ENCODE peak calls at places on chromosomes 5 and 9, in ten cellular contexts. V, T, O, F, L, H, M, Y, D and X are unnamed samples.

GRCh38 chr9:3719286-3719685 is 193.5 kb upstream of the RFX3 start:
- DNase-seq in V (no peak), T (no peak), O (no peak), F (no peak), L (no peak), H (no peak), M (no peak), Y (no peak), D (no peak), X (no peak)

GRCh38 chr5:39447059-39447458 is 22.3 kb upstream of the DAB2 start:
- DNase-seq in V (no peak), T (no peak), O (no peak), F (no peak), L (no peak), H (no peak), M (no peak), Y (no peak), D (no peak), X (no peak)

GRCh38 chr5:22699319-22699718 is 153.8 kb downstream of the CDH12 start:
- DNase-seq in V (no peak), T (no peak), O (no peak), F (no peak), L (no peak), H (no peak), M (no peak), Y (no peak), D (no peak), X (no peak)

GRCh38 chr9:111621895-111622480 is 9.1 kb upstream of the DNAJC25 start:
- DNase-seq in V (peak), T (peak), O (no peak), F (peak), L (peak), H (peak), M (peak), Y (peak), D (no peak), X (no peak)

GRCh38 chr5:52864884-52865283 is 77.2 kb downstream of the ITGA1 start:
- DNase-seq in V (no peak), T (peak), O (no peak), F (no peak), L (no peak), H (no peak), M (no peak), Y (no peak), D (no peak), X (no peak)

GRCh38 chr5:168106008-168106761 is 185.3 kb upstream of the WWC1 start:
- DNase-seq in V (no peak), T (peak), O (no peak), F (no peak), L (no peak), H (no peak), M (no peak), Y (no peak), D (no peak), X (no peak)

GRCh38 chr9:123478967-123479602 is 123.1 kb downstream of the CRB2 start:
- DNase-seq in V (no peak), T (no peak), O (no peak), F (no peak), L (no peak), H (no peak), M (no peak), Y (no peak), D (no peak), X (no peak)

GRCh38 chr9:27865031-27865438 is 291.8 kb upstream of the C9orf72 start:
- DNase-seq in V (no peak), T (no peak), O (no peak), F (no peak), L (no peak), H (no peak), M (no peak), Y (no peak), D (peak), X (no peak)

GRCh38 chr9:71910602-71911060 is 362 bp downstream of the ABHD17B start:
- DNase-seq in V (no peak), T (no peak), O (no peak), F (no peak), L (peak), H (no peak), M (no peak), Y (no peak), D (no peak), X (no peak)

GRCh38 chr5:126858441-126858840 is 81.5 kb downstream of the LMNB1 start:
- DNase-seq in V (no peak), T (no peak), O (no peak), F (no peak), L (no peak), H (peak), M (no peak), Y (no peak), D (no peak), X (no peak)

GRCh38 chr9:115672477-115673316 is 480.9 kb upstream of the PAPPA start:
- DNase-seq in V (no peak), T (peak), O (no peak), F (no peak), L (no peak), H (no peak), M (no peak), Y (no peak), D (peak), X (no peak)

GRCh38 chr5:14040542-14040941 is 96.1 kb upstream of the DNAH5 start:
- DNase-seq in V (peak), T (no peak), O (no peak), F (no peak), L (no peak), H (no peak), M (no peak), Y (no peak), D (no peak), X (no peak)

GRCh38 chr9:133787749-133788015 is 49.5 kb upstream of the SARDH start:
- DNase-seq in V (peak), T (no peak), O (no peak), F (no peak), L (no peak), H (no peak), M (peak), Y (no peak), D (no peak), X (no peak)

GRCh38 chr5:180601591-180602480 is 10.5 kb upstream of the SCGB3A1 start:
- DNase-seq in V (peak), T (no peak), O (no peak), F (peak), L (no peak), H (no peak), M (no peak), Y (peak), D (no peak), X (no peak)

DNA sequence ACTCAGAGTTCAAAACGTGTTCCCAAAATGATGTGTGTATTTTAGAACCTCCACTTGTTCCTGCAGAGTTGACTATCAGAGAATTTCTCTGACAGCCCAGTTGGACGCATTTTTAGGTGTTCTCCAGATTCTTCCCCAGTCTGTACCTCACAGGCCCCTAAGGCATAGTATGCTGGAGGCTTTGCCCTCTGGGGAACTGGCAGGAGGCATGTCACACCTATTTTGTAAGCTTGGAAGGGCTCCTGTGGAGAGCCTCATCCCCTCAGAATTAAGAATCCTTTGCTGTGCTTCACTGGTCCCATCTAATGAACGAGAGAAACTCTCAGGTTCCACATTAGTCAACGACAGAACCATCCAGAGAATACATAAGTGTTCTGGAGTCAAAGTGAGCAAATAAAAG is 144.1 kb upstream of the SLC30A5 start:
- DNase-seq in V (no peak), T (no peak), O (no peak), F (no peak), L (no peak), H (no peak), M (no peak), Y (no peak), D (no peak), X (no peak)
- TF ChIP-seq CTCF in V (no peak), T (no peak), O (no peak), F (no peak), L (no peak), H (no peak), M (no peak), Y (no peak), D (no peak), X (no peak)

DNA sequence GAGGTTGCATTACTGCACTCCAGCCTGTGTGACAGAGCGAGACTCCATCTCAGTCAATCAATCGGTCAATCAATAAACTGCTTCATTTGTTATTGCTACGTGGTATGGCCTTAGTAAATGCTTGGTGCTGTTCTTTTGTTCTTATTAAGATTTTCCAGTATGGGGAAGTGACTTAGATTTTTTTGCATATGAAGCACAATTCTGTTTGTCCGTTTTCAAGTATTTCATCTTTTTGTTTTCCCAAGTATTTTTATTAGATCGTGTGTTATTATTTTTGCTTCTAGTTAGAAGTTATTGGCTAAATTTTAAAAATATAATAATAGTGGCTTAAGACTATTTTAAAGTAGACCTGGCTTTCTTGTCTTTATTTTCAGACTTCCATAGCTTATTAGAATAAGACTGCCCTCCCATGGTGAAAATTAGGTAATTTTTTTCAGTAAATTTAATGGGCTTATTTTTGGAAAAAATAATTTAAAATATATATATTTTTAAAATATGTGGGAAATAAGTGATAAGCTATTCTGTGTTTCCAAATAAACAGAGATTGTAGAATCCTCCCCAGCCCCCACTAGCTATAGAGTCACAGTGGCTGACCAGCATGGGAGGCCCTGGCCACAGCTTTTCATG is 14.7 kb upstream of the OMD start:
- DNase-seq in V (no peak), T (peak), O (no peak), F (no peak), L (no peak), H (no peak), M (no peak), Y (no peak), D (peak), X (no peak)
- TF ChIP-seq CTCF in V (no peak), T (peak), O (peak), F (peak), L (peak), H (peak), M (no peak), Y (no peak), D (peak), X (peak)

GRCh38 chr5:73151733-73152410 is 21.1 kb upstream of the TMEM174 start:
- DNase-seq in V (no peak), T (no peak), O (no peak), F (no peak), L (no peak), H (no peak), M (no peak), Y (no peak), D (no peak), X (no peak)

GRCh38 chr5:73153513-73153912 is 19.5 kb upstream of the TMEM174 start:
- DNase-seq in V (no peak), T (no peak), O (no peak), F (no peak), L (no peak), H (no peak), M (no peak), Y (no peak), D (no peak), X (no peak)

GRCh38 chr5:73150872-73151271 is 22.1 kb upstream of the TMEM174 start:
- DNase-seq in V (no peak), T (no peak), O (no peak), F (no peak), L (no peak), H (no peak), M (no peak), Y (no peak), D (no peak), X (no peak)

GRCh38 chr5:73154607-73155006 is 18.4 kb upstream of the TMEM174 start:
- DNase-seq in V (no peak), T (no peak), O (no peak), F (no peak), L (no peak), H (no peak), M (no peak), Y (no peak), D (no peak), X (no peak)

DNA sequence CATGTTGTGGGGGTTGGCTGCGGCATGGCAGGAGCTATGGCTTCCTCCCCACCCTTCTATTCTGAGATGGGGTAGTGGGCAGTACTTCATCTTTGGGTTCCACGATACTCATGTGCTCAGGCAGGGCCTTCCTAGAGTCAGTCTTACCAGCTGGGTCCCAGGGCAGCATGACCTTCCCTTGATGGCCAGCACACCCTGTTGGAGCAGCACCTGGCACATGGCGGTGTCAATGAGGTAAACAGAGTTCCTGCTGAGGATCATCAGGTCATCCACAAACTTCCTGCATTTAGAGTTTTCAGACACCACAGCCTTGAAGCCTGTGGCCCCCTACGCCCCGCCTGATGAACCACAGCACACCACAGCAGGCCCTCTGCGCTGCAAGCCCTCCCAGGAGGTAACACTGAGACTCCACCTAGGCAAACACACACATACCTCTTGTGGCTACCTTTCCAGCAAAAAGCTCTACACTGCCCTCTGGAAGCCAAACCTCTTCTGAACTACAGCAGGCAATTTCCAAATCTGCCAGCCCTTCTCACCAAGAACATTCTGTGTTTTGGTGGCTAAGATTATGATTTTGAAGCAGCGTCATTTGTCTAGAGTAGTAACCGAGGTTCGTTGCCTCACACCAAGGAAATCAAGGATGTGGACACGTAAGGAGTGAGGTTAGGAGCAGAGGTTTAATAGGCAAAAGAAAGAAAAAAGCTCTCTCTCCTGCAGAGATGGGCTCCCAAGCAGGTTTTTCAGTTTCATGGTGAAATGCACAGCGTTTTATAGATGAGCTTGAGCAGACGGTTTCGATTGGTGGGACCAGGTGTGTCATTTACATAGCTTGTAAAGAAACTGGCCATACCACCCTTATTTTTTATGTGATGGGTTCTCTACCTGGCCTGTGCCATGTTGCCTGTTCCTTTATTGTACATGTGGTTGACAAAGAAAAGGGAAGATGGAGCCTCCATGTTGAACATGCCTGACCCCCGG is 20.3 kb upstream of the TMEM174 start:
- DNase-seq in V (no peak), T (no peak), O (no peak), F (no peak), L (no peak), H (no peak), M (no peak), Y (no peak), D (no peak), X (no peak)
- TF ChIP-seq CTCF in V (no peak), T (no peak), O (no peak), F (no peak), L (no peak), H (no peak), M (no peak), Y (no peak), D (no peak), X (peak)

GRCh38 chr9:65405253-65405652 is 120.2 kb upstream of the FOXD4L5 start:
- DNase-seq in V (no peak), T (no peak), O (no peak), F (no peak), L (no peak), H (no peak), M (no peak), Y (no peak), D (no peak), X (no peak)
- TF ChIP-seq CTCF in V (no peak), T (no peak), O (no peak), F (no peak), L (no peak), H (no peak), M (no peak), Y (no peak), D (no peak), X (no peak)

GRCh38 chr9:110187126-110187525 is 20.8 kb downstream of the C9orf152 start:
- DNase-seq in V (no peak), T (no peak), O (no peak), F (no peak), L (no peak), H (no peak), M (no peak), Y (no peak), D (no peak), X (no peak)
- TF ChIP-seq CTCF in V (no peak), T (no peak), O (no peak), F (no peak), L (no peak), H (no peak), M (no peak), Y (no peak), D (no peak), X (no peak)

DNA sequence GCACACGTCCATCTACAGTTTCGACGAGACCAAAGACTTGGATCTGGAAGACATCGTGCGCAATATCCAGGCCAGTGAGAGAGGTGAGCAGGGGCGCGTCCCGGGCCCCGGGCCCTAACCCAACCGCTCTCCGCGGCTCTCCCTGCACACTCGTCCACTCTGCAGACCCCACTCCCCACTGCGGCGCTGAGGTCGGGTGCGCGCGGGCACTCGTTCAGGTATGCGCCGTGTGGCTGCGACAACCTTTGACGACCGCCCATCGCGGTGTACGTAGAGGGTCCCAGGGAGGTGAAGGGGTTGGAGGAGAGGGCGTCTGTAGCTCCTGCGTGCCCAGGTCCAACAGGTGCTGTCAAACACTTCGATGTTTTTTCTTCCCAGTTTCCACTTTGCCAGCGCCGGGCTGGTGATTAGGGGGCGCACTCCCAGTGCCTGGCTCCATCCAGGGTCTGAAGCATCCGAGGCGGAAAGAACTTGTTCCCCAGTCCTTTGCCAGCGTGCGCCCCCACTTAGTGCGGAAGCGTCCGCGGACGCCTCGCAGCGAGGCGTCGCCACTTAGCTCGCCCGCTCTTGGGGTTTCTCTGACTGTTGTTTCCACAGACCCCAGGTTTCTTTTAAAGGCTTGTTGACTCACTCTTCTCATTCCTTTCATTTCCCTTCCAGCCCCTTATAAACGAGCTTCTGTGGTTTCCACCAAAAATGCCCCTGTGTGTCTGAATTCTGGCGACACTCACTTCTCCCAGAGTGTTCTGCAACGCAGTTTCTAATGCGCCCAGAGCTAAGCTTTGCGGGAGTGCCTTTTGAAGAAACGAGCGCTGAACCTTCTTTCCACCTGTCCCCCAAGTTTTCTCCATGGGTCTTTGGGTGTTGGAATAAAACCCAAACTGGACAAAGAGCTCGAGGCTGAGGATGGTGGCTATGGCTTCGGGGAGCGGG is 1.6 kb downstream of the NPR3 start:
- DNase-seq in V (no peak), T (no peak), O (no peak), F (no peak), L (no peak), H (no peak), M (no peak), Y (no peak), D (no peak), X (no peak)
- TF ChIP-seq CTCF in V (no peak), T (no peak), O (no peak), F (no peak), L (no peak), H (no peak), M (no peak), Y (no peak), D (peak), X (no peak)

GRCh38 chr5:136521696-136522095 is 156.4 kb upstream of the TRPC7 start:
- DNase-seq in V (no peak), T (no peak), O (no peak), F (no peak), L (no peak), H (no peak), M (no peak), Y (no peak), D (no peak), X (no peak)

GRCh38 chr5:136518814-136519213 is 153.5 kb upstream of the TRPC7 start:
- DNase-seq in V (no peak), T (no peak), O (no peak), F (no peak), L (no peak), H (no peak), M (no peak), Y (no peak), D (no peak), X (no peak)

GRCh38 chr5:136526021-136526420 is 160.7 kb upstream of the TRPC7 start:
- DNase-seq in V (no peak), T (no peak), O (no peak), F (no peak), L (no peak), H (no peak), M (no peak), Y (no peak), D (no peak), X (no peak)

GRCh38 chr5:136525546-136525945 is 160.2 kb upstream of the TRPC7 start:
- DNase-seq in V (no peak), T (no peak), O (no peak), F (no peak), L (no peak), H (no peak), M (no peak), Y (no peak), D (no peak), X (no peak)

DNA sequence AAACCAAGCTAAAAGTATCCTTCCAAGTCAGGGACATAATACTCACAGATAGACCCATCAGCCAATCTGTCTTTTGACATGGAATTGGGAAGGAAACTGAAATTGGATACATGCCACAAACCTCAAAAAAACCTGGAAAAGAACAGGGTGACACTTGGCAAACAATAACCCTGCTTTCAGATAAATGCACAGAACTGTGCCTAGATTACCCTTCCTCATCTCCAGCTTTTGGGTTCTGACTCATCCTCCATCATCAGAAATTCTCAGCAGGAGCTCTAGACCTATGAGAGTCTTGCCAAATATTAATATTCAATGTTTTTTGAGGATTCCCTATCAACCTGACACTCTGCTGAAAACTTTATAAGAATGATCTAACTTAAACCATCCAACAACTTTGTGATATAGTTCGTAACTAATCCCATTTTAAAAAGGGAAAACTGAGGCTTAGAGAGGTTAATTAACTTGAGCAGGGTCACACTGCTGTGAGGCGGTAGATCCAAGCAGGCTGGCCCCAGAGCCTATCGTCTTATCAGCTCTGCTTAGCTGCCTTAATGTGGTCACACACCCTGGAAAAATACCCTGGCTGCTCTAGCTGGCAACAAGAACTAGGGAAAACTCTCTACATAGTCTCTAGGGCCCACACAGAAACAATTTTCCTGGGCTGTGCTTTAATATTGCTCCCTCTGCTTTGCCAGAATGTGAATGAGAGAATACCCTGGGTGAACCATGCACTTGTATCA is 157.0 kb upstream of the TRPC7 start:
- DNase-seq in V (no peak), T (no peak), O (no peak), F (no peak), L (no peak), H (no peak), M (no peak), Y (no peak), D (no peak), X (no peak)
- TF ChIP-seq CTCF in V (no peak), T (no peak), O (no peak), F (no peak), L (no peak), H (no peak), M (no peak), Y (no peak), D (no peak), X (no peak)

GRCh38 chr9:104682642-104683041 is 11.7 kb upstream of the OR13D1 start:
- DNase-seq in V (no peak), T (peak), O (no peak), F (no peak), L (peak), H (no peak), M (peak), Y (no peak), D (peak), X (no peak)
- TF ChIP-seq CTCF in V (peak), T (peak), O (peak), F (no peak), L (peak), H (peak), M (peak), Y (no peak), D (peak), X (peak)